ENCODE peak calls at places on chromosomes 6 and 20, in seven cellular contexts. G, U, S, K, L, W and Q are unnamed samples.

GRCh38 chr6:85610182-85610895 is 16.7 kb upstream of the SNX14 start:
- DNase-seq in K (no peak), G (no peak), W (no peak), U (no peak), S (no peak), L (no peak), Q (no peak)

GRCh38 chr6:106693343-106693742 is 64.0 kb downstream of the QRSL1 start:
- DNase-seq in W (no peak), G (no peak), U (no peak), K (no peak), S (no peak), L (no peak), Q (no peak)

GRCh38 chr6:168499045-168499650 is 58.2 kb downstream of the SMOC2 start:
- DNase-seq in K (no peak), G (no peak), L (no peak), W (no peak), U (no peak), S (no peak), Q (no peak)

GRCh38 chr6:44558315-44559227 is 171.1 kb downstream of the CDC5L start:
- DNase-seq in G (no peak), W (no peak), S (no peak), L (no peak), U (no peak), K (no peak), Q (no peak)

GRCh38 chr20:49563015-49563980 is 4.6 kb downstream of the PTGIS start:
- DNase-seq in K (no peak), G (no peak), S (no peak), W (no peak), U (no peak), L (no peak), Q (no peak)

GRCh38 chr6:45746046-45746445 is 269.6 kb downstream of the CLIC5 start:
- DNase-seq in S (no peak), W (no peak), G (no peak), K (no peak), L (no peak), U (no peak), Q (no peak)

GRCh38 chr6:3732345-3733141 is 19.0 kb downstream of the PXDC1 start:
- DNase-seq in U (peak; percentile 68), G (peak; percentile 77), K (peak; percentile 75), W (peak; percentile 72), L (peak; percentile 63), S (peak; percentile 74), Q (peak; percentile 83)

GRCh38 chr6:2542858-2543218 is 207.9 kb downstream of the MYLK4 start:
- DNase-seq in U (no peak), G (no peak), L (peak; percentile 75), K (peak; percentile 68), S (peak; percentile 28), W (no peak), Q (no peak)

GRCh38 chr20:32007787-32008616 is 2.2 kb upstream of the CCM2L start:
- DNase-seq in W (peak; percentile 80), L (no peak), U (no peak), G (peak; percentile 43), K (no peak), S (no peak), Q (no peak)

GRCh38 chr6:17656644-17657043 is 50.1 kb downstream of the NUP153 start:
- DNase-seq in L (no peak), U (no peak), K (no peak), G (no peak), W (no peak), S (no peak), Q (no peak)

GRCh38 chr6:46048646-46049297 is 33.1 kb upstream of the CLIC5 start:
- DNase-seq in S (no peak), K (no peak), U (no peak), G (no peak), W (no peak), L (no peak), Q (no peak)

GRCh38 chr20:64160536-64161495 is 3.4 kb upstream of the MYT1 start:
- DNase-seq in K (no peak), L (no peak), U (no peak), G (no peak), W (no peak), S (no peak), Q (no peak)

GRCh38 chr6:1908784-1909183 is 299.1 kb downstream of the FOXC1 start:
- DNase-seq in W (no peak), G (no peak), L (no peak), K (no peak), S (no peak), U (no peak), Q (no peak)

GRCh38 chr20:18056174-18057105 is 1.3 kb downstream of the OVOL2 start:
- DNase-seq in W (no peak), G (no peak), K (peak; percentile 11), S (peak; percentile 34), U (no peak), L (no peak), Q (no peak)

GRCh38 chr6:90463874-90464273 is 123.0 kb downstream of the MAP3K7 start:
- DNase-seq in L (no peak), S (no peak), U (no peak), G (no peak), K (no peak), W (no peak), Q (no peak)

GRCh38 chr6:55980627-55981211 is 105.3 kb upstream of the BMP5 start:
- DNase-seq in G (no peak), U (peak; percentile 29), L (peak; percentile 7), K (peak; percentile 3), W (peak; percentile 20), S (peak; percentile 18), Q (no peak)

GRCh38 chr6:150252714-150253444 is 110.0 kb downstream of the PPP1R14C start:
- DNase-seq in S (no peak), U (no peak), G (no peak), K (no peak), L (no peak), W (no peak), Q (no peak)

DNA sequence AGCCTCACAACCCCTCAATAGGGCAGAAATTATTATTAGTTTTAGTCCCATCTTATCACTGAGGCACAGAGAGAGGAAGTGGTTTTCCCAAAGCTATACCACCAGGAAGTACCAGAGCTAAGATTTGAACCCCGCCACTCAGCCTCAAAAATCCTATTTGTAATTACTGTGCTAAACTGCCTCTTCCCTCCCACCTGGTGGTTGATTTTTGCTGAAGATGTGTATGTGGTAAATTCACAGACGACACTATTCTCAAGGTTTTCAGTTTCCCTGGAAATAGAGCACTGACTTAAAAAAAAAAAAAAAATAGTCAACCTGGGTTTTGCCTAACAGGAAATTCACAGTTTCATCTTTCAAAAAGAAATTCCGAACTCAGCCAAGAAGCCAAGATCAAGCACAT is 57.9 kb downstream of the TSHZ2 start:
- DNase-seq in K (no peak), G (no peak), U (no peak), L (no peak), W (no peak), S (no peak), Q (no peak)
- TF ChIP-seq CTCF in K (no peak), G (no peak), U (no peak), L (no peak), W (no peak), S (no peak), Q (no peak)

GRCh38 chr6:51930602-51931001 is 156.8 kb downstream of the PKHD1 start:
- DNase-seq in S (no peak), W (no peak), L (peak; percentile 71), K (no peak), G (no peak), U (no peak), Q (no peak)

GRCh38 chr6:51932956-51933355 is 154.5 kb downstream of the PKHD1 start:
- DNase-seq in W (no peak), K (no peak), L (no peak), S (no peak), U (no peak), G (no peak), Q (no peak)

GRCh38 chr6:51936536-51936935 is 150.9 kb downstream of the PKHD1 start:
- DNase-seq in G (no peak), W (no peak), U (no peak), K (no peak), L (no peak), S (no peak), Q (no peak)

GRCh38 chr6:51936941-51937340 is 150.5 kb downstream of the PKHD1 start:
- DNase-seq in W (no peak), K (no peak), L (no peak), U (no peak), S (no peak), G (no peak), Q (no peak)

GRCh38 chr6:51934098-51934497 is 153.3 kb downstream of the PKHD1 start:
- DNase-seq in L (no peak), U (no peak), G (no peak), S (peak; percentile 25), W (no peak), K (no peak), Q (no peak)
- TF ChIP-seq CTCF in L (peak; percentile 38), U (peak; percentile 18), G (no peak), S (peak; percentile 26), W (no peak), K (no peak), Q (peak; percentile 64)

DNA sequence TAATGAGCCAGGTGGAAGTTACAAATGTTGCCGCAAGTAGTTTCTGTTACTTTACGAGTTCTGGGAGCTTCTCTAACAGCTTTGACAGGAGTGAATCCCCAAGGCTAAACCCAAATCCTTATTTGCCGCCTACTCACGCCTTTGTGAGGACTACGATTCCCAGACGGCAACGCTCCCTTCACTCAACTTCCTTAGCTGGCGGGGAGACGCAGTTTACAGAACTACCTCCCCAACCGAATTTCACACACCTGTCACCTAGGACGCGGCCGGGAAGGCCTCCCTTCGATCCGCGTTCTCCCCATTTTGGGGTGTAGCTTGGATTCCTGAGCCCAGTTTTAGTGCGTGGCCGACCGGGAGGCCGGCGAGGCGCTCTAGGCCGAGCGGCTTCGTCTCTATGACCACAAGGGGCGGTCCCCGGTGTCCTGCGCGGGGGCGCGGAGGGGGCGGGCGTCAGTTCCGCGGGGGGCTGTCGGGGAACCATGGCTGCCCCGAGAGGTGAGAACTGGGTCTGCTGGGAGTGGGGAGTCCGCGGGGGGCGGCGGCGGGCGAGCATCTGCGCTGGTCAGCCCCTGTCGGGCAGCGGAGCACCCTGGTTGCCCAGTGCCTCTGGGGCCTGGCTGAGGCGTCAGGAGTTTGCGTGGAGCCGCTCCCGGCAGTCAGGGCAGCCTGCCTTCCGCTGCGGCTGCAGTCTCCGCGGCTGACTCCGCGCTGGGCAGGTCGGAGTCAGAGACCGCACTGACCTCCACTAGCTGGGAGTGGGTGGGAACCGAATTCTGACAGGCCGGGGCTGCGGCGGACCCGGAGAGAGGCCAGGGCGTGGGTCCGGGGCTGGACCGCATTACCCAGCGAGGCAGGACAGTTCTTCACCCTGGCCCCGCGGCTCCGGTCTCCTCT is at the start of gene SLC35A1:
- DNase-seq in W (peak; percentile 90), S (peak; percentile 92), G (peak; percentile 87), L (peak; percentile 84), K (peak; percentile 86), U (peak; percentile 74), Q (peak; percentile 89)
- TF ChIP-seq CTCF in W (peak; percentile 28), S (no peak), G (peak; percentile 24), L (no peak), K (peak; percentile 11), U (peak; percentile 36), Q (peak; percentile 50)

DNA sequence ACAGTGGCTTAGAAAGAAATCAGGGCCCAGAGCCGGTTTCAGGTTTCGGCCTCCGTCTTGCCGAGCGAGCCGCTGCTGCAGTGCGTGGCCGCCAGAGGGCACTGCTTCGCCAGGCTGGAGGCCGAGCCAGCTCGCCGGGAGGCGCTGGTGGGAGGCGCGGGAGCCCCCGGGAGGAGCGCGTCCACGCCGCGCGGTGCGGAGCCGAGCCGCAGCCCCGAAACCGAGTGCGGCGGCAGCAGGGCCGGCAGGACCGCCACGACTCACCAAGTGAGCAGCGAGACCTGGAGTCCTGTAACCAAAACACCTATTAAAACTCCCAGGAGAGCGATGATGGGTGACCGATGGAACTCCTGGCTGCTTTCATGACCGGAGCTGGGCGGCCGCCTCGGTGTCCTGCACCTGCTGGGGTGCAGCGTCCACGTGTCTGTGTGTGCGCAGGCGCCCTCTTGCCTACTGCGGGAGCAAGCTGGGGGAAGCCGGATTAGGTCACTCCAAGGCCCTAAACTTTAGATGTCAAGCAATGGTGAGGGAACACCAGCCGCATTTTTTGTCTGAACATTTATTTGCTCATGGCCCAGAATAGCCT is 186.9 kb upstream of the UST start:
- DNase-seq in K (peak; percentile 71), S (peak; percentile 85), L (peak; percentile 59), U (peak; percentile 82), G (peak; percentile 76), W (peak; percentile 75), Q (peak; percentile 89)
- TF ChIP-seq CTCF in K (peak; percentile 90), S (peak; percentile 98), L (peak; percentile 82), U (peak; percentile 100), G (peak; percentile 98), W (peak; percentile 99), Q (peak; percentile 99)